ENCODE peak calls at places on chromosomes 3 and 15, in four cellular contexts. One of them, this sample, is unnamed.

GRCh38 chr15:34619151-34619550 is 35.7 kb upstream of the GOLGA8B start:
- DNase-seq in A549: no peak
- DNase-seq in lower leg skin: no peak
- DNase-seq in thyroid gland: no peak
- DNase-seq in this sample: no peak

GRCh38 chr3:128946411-128946810 is 47.5 kb downstream of the CFAP92 start:
- DNase-seq in A549: no peak
- DNase-seq in lower leg skin: no peak
- DNase-seq in thyroid gland: no peak
- DNase-seq in this sample: no peak

GRCh38 chr3:69324362-69325025 is 61.4 kb downstream of the FRMD4B start:
- DNase-seq in A549: no peak
- DNase-seq in lower leg skin: no peak
- DNase-seq in thyroid gland: peak
- DNase-seq in this sample: no peak

GRCh38 chr3:53628546-53629395 is 134.4 kb downstream of the CACNA1D start:
- DNase-seq in A549: no peak
- DNase-seq in lower leg skin: no peak
- DNase-seq in thyroid gland: peak
- DNase-seq in this sample: no peak

GRCh38 chr15:60480149-60480548 is 1.2 kb upstream of the ICE2 start:
- DNase-seq in A549: no peak
- DNase-seq in lower leg skin: no peak
- DNase-seq in thyroid gland: no peak
- DNase-seq in this sample: no peak

GRCh38 chr3:3080309-3080708 is 29.9 kb downstream of the IL5RA start:
- DNase-seq in A549: no peak
- DNase-seq in lower leg skin: no peak
- DNase-seq in thyroid gland: no peak
- DNase-seq in this sample: no peak

GRCh38 chr3:127095774-127096173 is 97.2 kb upstream of the PRR23E start:
- DNase-seq in A549: no peak
- DNase-seq in lower leg skin: no peak
- DNase-seq in thyroid gland: no peak
- DNase-seq in this sample: no peak

GRCh38 chr3:102141096-102141912 is 292.0 kb downstream of the NFKBIZ start:
- DNase-seq in A549: no peak
- DNase-seq in lower leg skin: no peak
- DNase-seq in thyroid gland: no peak
- DNase-seq in this sample: no peak

GRCh38 chr15:67303490-67304363 is 49.1 kb downstream of the IQCH start:
- DNase-seq in A549: peak
- DNase-seq in lower leg skin: no peak
- DNase-seq in thyroid gland: peak
- DNase-seq in this sample: no peak

GRCh38 chr3:19934098-19934566 is at the start of gene EFHB:
- DNase-seq in A549: peak
- DNase-seq in lower leg skin: no peak
- DNase-seq in thyroid gland: peak
- DNase-seq in this sample: no peak

GRCh38 chr3:165196577-165197561 is 685 bp upstream of the SLITRK3 start:
- DNase-seq in A549: no peak
- DNase-seq in lower leg skin: no peak
- DNase-seq in thyroid gland: peak
- DNase-seq in this sample: no peak

GRCh38 chr3:25306066-25306465 is 122.0 kb upstream of the RARB start:
- DNase-seq in A549: no peak
- DNase-seq in lower leg skin: no peak
- DNase-seq in thyroid gland: no peak
- DNase-seq in this sample: no peak

GRCh38 chr15:69828181-69828828 is 269.4 kb downstream of the TLE3 start:
- DNase-seq in A549: no peak
- DNase-seq in lower leg skin: no peak
- DNase-seq in thyroid gland: no peak
- DNase-seq in this sample: no peak

GRCh38 chr15:60077581-60078359 is 73.7 kb downstream of the FOXB1 start:
- DNase-seq in A549: no peak
- DNase-seq in lower leg skin: no peak
- DNase-seq in thyroid gland: no peak
- DNase-seq in this sample: no peak

GRCh38 chr15:62742409-62743171 is 300.0 kb upstream of the TPM1 start:
- DNase-seq in A549: peak
- DNase-seq in lower leg skin: peak
- DNase-seq in thyroid gland: peak
- DNase-seq in this sample: no peak

GRCh38 chr15:75672111-75672602 is 24.4 kb downstream of the SNX33 start:
- DNase-seq in A549: no peak
- DNase-seq in lower leg skin: no peak
- DNase-seq in thyroid gland: no peak
- DNase-seq in this sample: no peak

DNA sequence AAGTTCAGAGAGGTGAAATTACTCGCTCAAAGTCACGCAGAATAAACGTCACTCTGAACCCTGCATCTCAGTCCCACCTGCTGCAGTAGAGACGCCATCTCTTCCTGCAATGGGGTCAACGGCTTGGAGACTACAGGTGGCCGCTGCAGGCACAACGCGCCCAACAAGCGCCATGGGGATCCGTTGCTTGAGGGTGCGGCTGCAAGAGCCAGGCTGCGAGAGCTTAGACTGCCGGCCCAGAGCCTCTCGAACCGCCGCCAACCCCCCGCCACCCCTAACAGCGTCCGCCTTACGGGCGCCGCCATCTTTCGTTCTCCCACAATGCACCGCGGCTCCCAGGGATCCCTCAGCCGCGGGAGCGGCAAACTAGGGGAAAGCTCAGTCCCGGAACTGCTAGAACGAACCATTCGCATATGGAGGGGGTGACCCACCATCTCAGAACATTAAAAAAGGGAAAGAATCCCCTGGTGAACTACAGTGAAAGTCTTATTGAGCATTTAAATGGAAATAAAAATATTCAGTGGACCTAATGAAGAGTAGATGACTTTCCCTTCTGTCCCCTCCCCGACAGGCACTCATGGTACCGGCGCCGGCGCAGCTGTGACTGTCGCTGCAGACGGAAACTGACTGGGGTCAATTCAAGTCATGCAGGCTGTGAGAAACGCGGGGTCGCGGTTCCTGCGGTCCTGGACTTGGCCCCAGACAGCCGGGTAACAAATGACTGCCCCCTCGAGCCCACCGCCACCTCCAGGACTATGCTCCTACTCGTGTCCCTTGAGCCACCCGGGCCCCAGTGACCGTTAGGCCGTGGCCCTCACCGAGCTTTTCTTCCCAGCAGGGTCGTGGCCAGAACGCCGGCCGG is at the start of the genes MRPL46 and MRPS11:
- DNase-seq in A549: peak
- DNase-seq in lower leg skin: peak
- DNase-seq in thyroid gland: peak
- DNase-seq in this sample: peak
- TF ChIP-seq POLR2A in A549: peak
- TF ChIP-seq POLR2A in lower leg skin: no peak
- TF ChIP-seq POLR2A in thyroid gland: peak
- TF ChIP-seq POLR2A in this sample: peak

GRCh38 chr3:9791790-9792404 is 376 bp downstream of the TADA3 start:
- DNase-seq in A549: no peak
- DNase-seq in lower leg skin: no peak
- DNase-seq in thyroid gland: no peak
- DNase-seq in this sample: no peak
- TF ChIP-seq POLR2A in A549: no peak
- TF ChIP-seq POLR2A in lower leg skin: no peak
- TF ChIP-seq POLR2A in thyroid gland: no peak
- TF ChIP-seq POLR2A in this sample: no peak

DNA sequence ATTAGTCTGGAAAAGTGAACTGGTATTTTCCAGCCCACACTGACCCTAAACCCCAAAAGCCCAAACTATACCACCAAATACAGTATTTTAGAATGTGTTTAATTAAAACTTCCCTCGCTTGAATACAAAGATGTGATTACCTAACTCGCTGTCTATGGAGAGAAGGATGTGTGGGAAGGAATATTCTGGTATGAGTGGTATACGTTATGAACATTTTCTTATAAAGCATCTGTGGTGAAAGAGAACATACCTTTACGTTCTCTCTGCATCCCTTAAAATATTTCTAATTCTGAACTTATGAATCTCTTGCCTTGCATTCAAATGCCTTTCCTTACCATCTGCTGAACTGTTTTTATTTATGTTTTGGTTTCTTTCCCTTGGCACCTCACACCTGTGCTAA is 201.4 kb downstream of the MBNL1 start:
- DNase-seq in A549: no peak
- DNase-seq in lower leg skin: no peak
- DNase-seq in thyroid gland: no peak
- DNase-seq in this sample: no peak
- TF ChIP-seq POLR2A in A549: no peak
- TF ChIP-seq POLR2A in lower leg skin: no peak
- TF ChIP-seq POLR2A in thyroid gland: no peak
- TF ChIP-seq POLR2A in this sample: no peak

GRCh38 chr3:58659051-58659675 is 7.4 kb downstream of the FAM3D start:
- DNase-seq in A549: peak
- DNase-seq in lower leg skin: no peak
- DNase-seq in thyroid gland: peak
- DNase-seq in this sample: peak

GRCh38 chr3:58658508-58658907 is 8.1 kb downstream of the FAM3D start:
- DNase-seq in A549: no peak
- DNase-seq in lower leg skin: no peak
- DNase-seq in thyroid gland: no peak
- DNase-seq in this sample: no peak

GRCh38 chr3:58656631-58657030 is 9.9 kb downstream of the FAM3D start:
- DNase-seq in A549: no peak
- DNase-seq in lower leg skin: no peak
- DNase-seq in thyroid gland: no peak
- DNase-seq in this sample: no peak

GRCh38 chr3:58657036-58657435 is 9.5 kb downstream of the FAM3D start:
- DNase-seq in A549: no peak
- DNase-seq in lower leg skin: no peak
- DNase-seq in thyroid gland: no peak
- DNase-seq in this sample: no peak

GRCh38 chr3:58657571-58658141 is 8.9 kb downstream of the FAM3D start:
- DNase-seq in A549: no peak
- DNase-seq in lower leg skin: no peak
- DNase-seq in thyroid gland: peak
- DNase-seq in this sample: no peak
- TF ChIP-seq POLR2A in A549: no peak
- TF ChIP-seq POLR2A in lower leg skin: no peak
- TF ChIP-seq POLR2A in thyroid gland: no peak
- TF ChIP-seq POLR2A in this sample: no peak

DNA sequence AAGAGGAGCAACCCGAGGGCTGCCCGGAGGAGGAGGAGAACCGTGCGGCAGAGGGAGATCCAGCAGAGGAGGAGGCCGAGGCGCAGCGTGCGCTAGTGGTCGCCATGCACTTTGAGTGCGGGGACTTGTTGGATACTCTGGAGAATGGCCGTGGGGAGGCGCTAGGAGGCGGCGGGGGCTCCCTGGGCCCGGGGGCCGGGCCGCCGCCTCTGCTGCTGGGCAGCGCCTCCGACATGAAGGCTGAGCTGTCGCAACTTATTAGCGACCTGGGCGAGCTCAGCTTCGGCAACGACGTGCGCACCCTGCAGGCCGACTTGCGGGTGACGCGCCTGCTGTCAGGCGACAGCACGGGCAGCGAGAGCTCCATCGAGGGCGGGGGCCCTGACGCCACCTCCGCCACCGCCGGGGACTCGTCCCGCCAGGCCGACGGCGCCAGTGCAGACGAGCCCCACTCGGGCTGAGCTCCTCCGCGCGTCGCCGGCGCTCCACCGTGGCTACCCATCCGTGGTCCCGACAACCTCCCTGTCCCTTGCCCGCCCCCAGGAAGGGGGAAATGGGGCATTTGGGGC is 2.0 kb downstream of the FAM43A start:
- DNase-seq in A549: peak
- DNase-seq in lower leg skin: no peak
- DNase-seq in thyroid gland: peak
- DNase-seq in this sample: no peak
- TF ChIP-seq POLR2A in A549: no peak
- TF ChIP-seq POLR2A in lower leg skin: no peak
- TF ChIP-seq POLR2A in thyroid gland: peak
- TF ChIP-seq POLR2A in this sample: no peak

GRCh38 chr3:72153477-72154314 is 368.7 kb upstream of the PROK2 start:
- DNase-seq in A549: no peak
- DNase-seq in lower leg skin: no peak
- DNase-seq in thyroid gland: no peak
- DNase-seq in this sample: no peak

GRCh38 chr3:72149645-72150044 is 364.7 kb upstream of the PROK2 start:
- DNase-seq in A549: no peak
- DNase-seq in lower leg skin: no peak
- DNase-seq in thyroid gland: no peak
- DNase-seq in this sample: no peak

GRCh38 chr3:72151465-72152238 is 366.7 kb upstream of the PROK2 start:
- DNase-seq in A549: no peak
- DNase-seq in lower leg skin: no peak
- DNase-seq in thyroid gland: no peak
- DNase-seq in this sample: no peak

GRCh38 chr3:72152551-72153476 is 367.9 kb upstream of the PROK2 start:
- DNase-seq in A549: peak
- DNase-seq in lower leg skin: no peak
- DNase-seq in thyroid gland: peak
- DNase-seq in this sample: no peak

DNA sequence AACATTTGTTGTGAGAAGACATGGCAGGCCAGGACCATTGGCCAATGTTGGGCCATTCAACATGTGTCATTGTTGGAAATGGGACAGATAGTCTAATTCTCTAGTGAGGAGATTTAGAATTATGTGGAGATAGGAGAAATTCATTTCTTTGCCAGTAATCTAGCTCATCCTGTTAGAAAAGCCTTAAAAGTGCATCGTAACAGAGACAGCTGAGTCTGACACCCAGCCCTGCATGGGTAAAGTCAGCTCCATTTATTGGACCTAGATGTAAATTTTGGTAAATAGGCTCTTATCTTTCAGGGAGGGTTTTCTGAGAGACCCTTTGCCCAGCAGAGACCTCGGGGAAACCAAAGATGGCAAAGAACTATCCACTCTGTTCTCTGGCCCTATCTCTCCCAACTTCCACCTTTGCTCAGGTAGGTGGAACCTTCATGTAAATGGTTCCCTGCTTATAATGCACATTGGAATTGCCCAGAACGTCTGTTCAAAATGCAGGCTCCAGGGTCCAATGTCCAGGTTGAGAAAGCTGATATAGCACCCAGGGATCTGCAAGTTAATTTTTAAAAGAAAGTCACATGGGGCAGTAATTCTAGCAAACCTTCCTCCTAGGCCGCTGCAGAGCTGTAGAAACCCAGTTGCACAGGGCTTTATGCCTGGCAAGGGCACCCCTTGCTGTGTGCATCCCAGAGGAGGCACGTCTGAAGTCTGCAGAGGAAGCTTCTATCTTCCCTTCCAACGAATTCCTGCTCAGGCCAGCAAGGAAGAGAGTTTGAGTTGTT is 365.9 kb upstream of the PROK2 start:
- DNase-seq in A549: no peak
- DNase-seq in lower leg skin: no peak
- DNase-seq in thyroid gland: no peak
- DNase-seq in this sample: no peak
- TF ChIP-seq POLR2A in A549: no peak
- TF ChIP-seq POLR2A in lower leg skin: no peak
- TF ChIP-seq POLR2A in thyroid gland: no peak
- TF ChIP-seq POLR2A in this sample: no peak

GRCh38 chr3:13015286-13016082 is 57.7 kb downstream of the IQSEC1 start:
- DNase-seq in A549: no peak
- DNase-seq in lower leg skin: no peak
- DNase-seq in thyroid gland: peak
- DNase-seq in this sample: no peak
- TF ChIP-seq POLR2A in A549: no peak
- TF ChIP-seq POLR2A in lower leg skin: no peak
- TF ChIP-seq POLR2A in thyroid gland: peak
- TF ChIP-seq POLR2A in this sample: no peak

GRCh38 chr3:195260286-195260905 is 10.6 kb downstream of the XXYLT1 start:
- DNase-seq in A549: no peak
- DNase-seq in lower leg skin: no peak
- DNase-seq in thyroid gland: peak
- DNase-seq in this sample: peak
- TF ChIP-seq POLR2A in A549: no peak
- TF ChIP-seq POLR2A in lower leg skin: no peak
- TF ChIP-seq POLR2A in thyroid gland: no peak
- TF ChIP-seq POLR2A in this sample: no peak

This sample was measured in H54.